ENCODE peak calls at places on chromosomes 12 and 14, in nine cellular contexts. B is AG10803, J is PC-3, M is MM.1S, L is tibial artery, A is ovary, V is Peyer's patch, H is mammary epithelial cell, Z is cardiac fibroblast. N is an unnamed sample.
A peak's percentile ranks its signal among the peaks of the same experiment; 100 is the strongest.

GRCh38 chr14:47917344-47917954 is 242.0 kb upstream of the MDGA2 start:
- DNase-seq in V (no peak), L (no peak), Z (peak; percentile 43), B (no peak), H (peak; percentile 1), J (peak; percentile 77), M (peak; percentile 20), A (no peak), N (no peak)

GRCh38 chr14:77593501-77593911 is 22.9 kb downstream of the SPTLC2 start:
- DNase-seq in B (peak; percentile 67), J (peak; percentile 82), M (no peak), Z (peak; percentile 48), H (no peak), L (no peak), A (no peak), V (no peak), N (peak; percentile 28)

GRCh38 chr12:19432309-19433170 is 6.8 kb upstream of the AEBP2 start:
- DNase-seq in H (no peak), Z (no peak), L (no peak), V (no peak), A (no peak), M (no peak), J (no peak), B (no peak), N (no peak)

GRCh38 chr12:63078911-63079310 is 72.1 kb downstream of the AVPR1A start:
- DNase-seq in V (no peak), Z (no peak), H (no peak), L (no peak), M (no peak), A (no peak), J (no peak), B (no peak), N (no peak)

GRCh38 chr12:96720363-96720705 is 186.7 kb upstream of the NEDD1 start:
- DNase-seq in V (peak; percentile 51), Z (no peak), H (peak; percentile 11), J (peak; percentile 57), M (peak; percentile 84), L (no peak), A (no peak), B (no peak), N (no peak)

GRCh38 chr12:110249716-110250225 is 31.3 kb upstream of the ATP2A2 start:
- DNase-seq in V (peak; percentile 80), M (no peak), B (peak; percentile 41), Z (no peak), H (no peak), L (peak; percentile 81), J (no peak), A (no peak), N (no peak)

GRCh38 chr12:124231980-124232653 is 62.8 kb upstream of the RFLNA start:
- DNase-seq in Z (no peak), L (no peak), B (no peak), J (no peak), M (no peak), H (no peak), V (peak; percentile 65), A (no peak), N (no peak)

GRCh38 chr14:89388853-89389252 is 28.2 kb downstream of the FOXN3 start:
- DNase-seq in Z (peak; percentile 50), H (no peak), A (no peak), L (no peak), V (no peak), B (no peak), J (peak; percentile 11), M (no peak), N (no peak)

GRCh38 chr12:119631930-119632678 is 35.8 kb upstream of the PRKAB1 start:
- DNase-seq in B (no peak), J (peak; percentile 43), L (no peak), V (no peak), M (no peak), A (no peak), H (peak; percentile 3), Z (peak; percentile 25), N (no peak)

GRCh38 chr12:24592048-24592447 is 356.9 kb downstream of the BCAT1 start:
- DNase-seq in M (no peak), H (no peak), J (no peak), B (no peak), Z (no peak), L (no peak), A (no peak), V (no peak), N (no peak)

GRCh38 chr14:100092832-100093231 is 27.6 kb downstream of the EVL start:
- DNase-seq in J (peak; percentile 62), M (no peak), V (no peak), Z (no peak), B (no peak), A (no peak), H (peak; percentile 17), L (no peak), N (no peak)

GRCh38 chr12:79927772-79928474 is 7.0 kb downstream of the PPP1R12A start:
- DNase-seq in A (no peak), Z (peak; percentile 21), J (no peak), V (no peak), B (peak; percentile 62), M (peak; percentile 77), L (no peak), H (peak; percentile 41), N (no peak)

GRCh38 chr12:68557011-68557715 is 53.5 kb upstream of the RAP1B start:
- DNase-seq in J (peak; percentile 46), L (no peak), M (no peak), B (peak; percentile 88), V (no peak), Z (peak; percentile 79), H (peak; percentile 52), A (no peak), N (peak; percentile 88)

GRCh38 chr12:2745655-2746054 is 49.1 kb upstream of the FKBP4 start:
- DNase-seq in A (no peak), Z (no peak), J (no peak), L (no peak), B (peak; percentile 4), V (no peak), M (no peak), H (no peak), N (no peak)

GRCh38 chr14:75631453-75631831 is 29.2 kb downstream of the ERG28 start:
- DNase-seq in L (no peak), H (no peak), Z (no peak), V (no peak), M (no peak), J (no peak), B (no peak), A (no peak), N (no peak)

GRCh38 chr12:125092872-125093680 is 27.8 kb downstream of the AACS start:
- DNase-seq in B (peak; percentile 46), Z (peak; percentile 64), H (peak; percentile 14), A (no peak), L (no peak), V (peak; percentile 50), J (peak; percentile 66), M (no peak), N (no peak)

GRCh38 chr14:51862171-51862838 is 1.9 kb downstream of the GNG2 start:
- DNase-seq in Z (peak; percentile 33), V (no peak), H (no peak), A (no peak), B (no peak), J (no peak), L (no peak), M (peak; percentile 13), N (no peak)

GRCh38 chr14:23556700-23557440 is 799 bp downstream of the THTPA start:
- DNase-seq in A (no peak), L (no peak), Z (no peak), V (no peak), H (no peak), B (no peak), M (no peak), J (peak; percentile 28), N (no peak)

GRCh38 chr12:65556676-65557424 is 267.4 kb upstream of the HMGA2 start:
- DNase-seq in H (peak; percentile 94), A (peak; percentile 79), Z (peak; percentile 92), B (peak; percentile 75), J (peak; percentile 95), M (peak; percentile 73), V (peak; percentile 89), L (peak; percentile 82), N (no peak)

GRCh38 chr12:65566776-65567175 is 257.5 kb upstream of the HMGA2 start:
- DNase-seq in M (no peak), J (no peak), A (no peak), B (no peak), L (no peak), V (no peak), H (no peak), Z (peak; percentile 49), N (no peak)

GRCh38 chr12:65565601-65566560 is 258.4 kb upstream of the HMGA2 start:
- DNase-seq in Z (peak; percentile 94), L (no peak), J (peak; percentile 73), H (peak; percentile 67), V (no peak), A (no peak), M (no peak), B (peak; percentile 98), N (peak; percentile 98)

GRCh38 chr12:65557425-65558167 is 266.7 kb upstream of the HMGA2 start:
- DNase-seq in H (no peak), V (no peak), B (no peak), Z (peak; percentile 39), M (no peak), L (no peak), A (no peak), J (no peak), N (no peak)

GRCh38 chr12:65561798-65562382 is 262.4 kb upstream of the HMGA2 start:
- DNase-seq in Z (peak; percentile 82), V (no peak), J (peak; percentile 79), B (peak; percentile 51), L (no peak), A (no peak), H (peak; percentile 48), M (no peak), N (no peak)
- H3K4me3 ChIP-seq in Z (no peak overlapping the region), V (no peak overlapping the region), J (no peak overlapping the region), B (no peak overlapping the region), L (no peak overlapping the region), A (no peak overlapping the region), H (no peak overlapping the region), M (no peak overlapping the region), N (no peak overlapping the region)

DNA sequence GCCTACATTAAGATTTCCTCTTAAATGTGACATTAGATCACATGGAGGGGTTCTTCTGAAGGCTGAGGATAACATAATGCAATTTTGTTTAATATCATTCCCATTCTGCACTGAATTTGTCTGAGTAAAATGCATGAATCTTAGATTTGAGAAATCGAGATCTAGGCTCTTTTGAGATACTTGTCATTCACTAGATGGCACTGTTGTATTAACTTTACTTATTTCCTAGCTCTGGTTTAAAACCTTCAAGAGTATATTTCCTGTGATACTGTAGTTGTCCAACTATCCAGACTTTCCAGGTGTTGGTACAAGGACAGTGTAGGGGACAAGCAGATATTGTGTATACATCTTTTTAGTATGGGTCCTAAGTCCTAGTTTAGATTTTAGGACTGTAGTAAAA is 91.7 kb upstream of the SEL1L start:
- DNase-seq in M (peak; percentile 34), H (peak; percentile 4), L (no peak), Z (peak; percentile 20), B (peak; percentile 1), J (peak; percentile 55), A (no peak), V (no peak), N (no peak)
- TF ChIP-seq CTCF in M (peak; percentile 42), H (peak; percentile 16), L (peak; percentile 61), Z (no peak), B (peak; percentile 21), J (peak; percentile 72), A (no peak), V (peak; percentile 28), N (no peak)

GRCh38 chr12:53514626-53515290 is 7.5 kb upstream of the NPFF start:
- DNase-seq in B (no peak), V (no peak), H (no peak), J (no peak), L (no peak), M (no peak), Z (no peak), A (no peak), N (no peak)
- H3K4me3 ChIP-seq in B (no peak overlapping the region), V (no peak overlapping the region), H (no peak overlapping the region), J (no peak overlapping the region), L (no peak overlapping the region), M (no peak overlapping the region), Z (no peak overlapping the region), A (no peak overlapping the region), N (no peak overlapping the region)

GRCh38 chr14:65832431-65833253 is 420.1 kb downstream of the FUT8 start:
- DNase-seq in V (no peak), J (peak; percentile 24), L (no peak), H (no peak), B (peak; percentile 32), A (no peak), M (no peak), Z (peak; percentile 18), N (no peak)
- TF ChIP-seq CTCF in V (peak; percentile 14), J (peak; percentile 56), L (no peak), H (peak; percentile 8), B (peak; percentile 47), A (no peak), M (peak; percentile 6), Z (peak; percentile 30), N (peak; percentile 17)

N was measured in AG04449.